ENCODE peak calls at places on chromosomes 13 and 19, in seven cellular contexts. K, E, T, D, Q, M and G are unnamed samples.

GRCh38 chr19:3494559-3494958 is 5.9 kb downstream of the DOHH start:
- DNase-seq in K (no peak), E (no peak), T (no peak), D (no peak), Q (no peak), M (no peak), G (no peak)

GRCh38 chr13:113149711-113150544 is 8.5 kb upstream of the PROZ start:
- DNase-seq in K (no peak), E (no peak), T (peak), D (no peak), Q (no peak), M (no peak), G (no peak)

GRCh38 chr13:90710355-90710754 is 637.1 kb upstream of the MIR17HG start:
- DNase-seq in K (no peak), E (no peak), T (no peak), D (no peak), Q (no peak), M (no peak), G (no peak)

GRCh38 chr19:3162418-3163229 is 15.9 kb upstream of the S1PR4 start:
- DNase-seq in K (peak), E (peak), T (no peak), D (no peak), Q (no peak), M (peak), G (no peak)

GRCh38 chr13:22486490-22486889 is 694.3 kb upstream of the SGCG start:
- DNase-seq in K (no peak), E (no peak), T (no peak), D (no peak), Q (no peak), M (no peak), G (no peak)

GRCh38 chr19:41706741-41707501 is 1.5 kb upstream of the CEACAM5 start:
- DNase-seq in K (peak), E (peak), T (peak), D (no peak), Q (no peak), M (peak), G (peak)

GRCh38 chr19:4984448-4984990 is 15.6 kb downstream of the KDM4B start:
- DNase-seq in K (no peak), E (no peak), T (no peak), D (no peak), Q (no peak), M (no peak), G (no peak)

GRCh38 chr13:100608906-100609305 is 20.3 kb upstream of the GGACT start:
- DNase-seq in K (peak), E (peak), T (no peak), D (no peak), Q (no peak), M (no peak), G (no peak)

GRCh38 chr13:112032186-112032835 is 34.6 kb upstream of the SOX1 start:
- DNase-seq in K (no peak), E (no peak), T (no peak), D (no peak), Q (peak), M (peak), G (no peak)

GRCh38 chr13:40875583-40875982 is 86.2 kb downstream of the SLC25A15 start:
- DNase-seq in K (no peak), E (no peak), T (no peak), D (no peak), Q (no peak), M (no peak), G (no peak)

GRCh38 chr19:48795055-48795854 is 15.6 kb downstream of the BCAT2 start:
- DNase-seq in K (peak), E (peak), T (peak), D (peak), Q (peak), M (peak), G (peak)

GRCh38 chr13:85412448-85412847 is 386.8 kb downstream of the SLITRK6 start:
- DNase-seq in K (no peak), E (no peak), T (no peak), D (no peak), Q (no peak), M (no peak), G (no peak)

GRCh38 chr13:85417807-85418206 is 381.4 kb downstream of the SLITRK6 start:
- DNase-seq in K (no peak), E (no peak), T (no peak), D (no peak), Q (no peak), M (no peak), G (no peak)

GRCh38 chr13:85411608-85412007 is 387.6 kb downstream of the SLITRK6 start:
- DNase-seq in K (no peak), E (no peak), T (no peak), D (no peak), Q (peak), M (no peak), G (no peak)

GRCh38 chr13:85408415-85408814 is 390.8 kb downstream of the SLITRK6 start:
- DNase-seq in K (no peak), E (no peak), T (no peak), D (no peak), Q (no peak), M (no peak), G (no peak)

DNA sequence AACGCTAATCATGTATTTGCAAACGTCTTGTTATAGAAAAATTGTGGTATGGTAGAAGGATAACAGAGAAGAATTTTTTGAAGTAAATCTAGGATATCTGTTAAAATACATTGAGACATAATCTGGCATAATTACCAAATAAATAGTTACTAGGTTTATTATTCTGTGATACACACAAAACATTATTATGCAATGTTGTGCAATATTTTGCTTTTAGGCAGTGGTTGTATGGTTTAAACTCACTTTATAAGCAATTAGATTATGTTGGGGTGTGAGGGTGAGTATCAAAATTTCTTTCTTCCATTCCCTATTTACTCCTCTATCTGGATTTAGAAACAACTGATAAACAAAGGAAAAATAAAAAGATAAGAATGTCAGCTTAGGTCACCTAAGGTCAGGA is 385.6 kb downstream of the SLITRK6 start:
- DNase-seq in K (no peak), E (no peak), T (no peak), D (no peak), Q (no peak), M (no peak), G (no peak)
- H3K4me3 ChIP-seq in K (no peak), E (no peak), T (no peak), D (no peak), Q (no peak), M (no peak), G (no peak)

DNA sequence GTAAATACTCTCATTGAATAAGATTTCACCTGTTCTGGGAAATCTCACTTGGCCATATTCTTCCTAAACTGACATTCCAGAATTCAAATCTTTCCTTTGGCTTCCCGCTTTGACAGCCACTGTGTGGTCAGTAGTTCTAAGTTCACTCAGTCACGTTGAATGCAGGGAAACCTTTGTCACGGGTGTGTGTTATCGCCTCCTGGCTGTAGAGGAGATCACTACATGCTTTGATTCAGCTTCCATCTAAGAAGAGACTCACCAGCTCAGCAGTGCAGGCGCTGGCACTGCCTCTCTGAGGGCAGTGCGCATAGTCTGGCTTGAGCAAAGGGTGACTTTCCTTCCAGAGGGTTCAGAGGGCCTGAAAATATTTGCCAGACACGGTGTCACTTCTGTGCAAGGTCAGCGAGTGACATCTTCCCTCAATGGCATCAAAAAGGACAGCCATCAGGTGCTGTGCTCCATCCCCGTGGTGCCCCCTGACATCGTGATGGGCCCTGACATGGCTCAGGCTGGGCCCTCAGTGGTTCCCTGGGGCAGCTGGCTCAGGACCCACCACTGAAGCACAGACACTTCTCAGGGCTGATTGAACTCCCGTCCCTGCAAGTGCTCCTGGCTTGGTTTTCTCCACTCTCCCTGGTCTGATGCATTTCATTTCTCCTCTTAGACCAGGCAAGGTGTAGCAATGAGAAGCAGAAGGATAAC is 635.4 kb upstream of the ARGLU1 start:
- DNase-seq in K (peak), E (peak), T (peak), D (no peak), Q (no peak), M (peak), G (no peak)
- TF ChIP-seq CTCF in K (peak), E (peak), T (peak), D (no peak), Q (no peak), M (peak), G (peak)

GRCh38 chr19:50203281-50204080 is at the start of gene MYH14:
- DNase-seq in K (peak), E (no peak), T (peak), D (peak), Q (no peak), M (peak), G (no peak)
- H3K4me3 ChIP-seq in K (peak), E (no peak), T (no peak), D (peak), Q (no peak), M (no peak), G (no peak)

GRCh38 chr19:16497837-16498236 is 1.6 kb downstream of the C19orf44 start:
- DNase-seq in K (no peak), E (no peak), T (peak), D (no peak), Q (no peak), M (no peak), G (no peak)

GRCh38 chr19:16497042-16497441 is 848 bp downstream of the C19orf44 start:
- DNase-seq in K (no peak), E (no peak), T (no peak), D (no peak), Q (no peak), M (peak), G (peak)

GRCh38 chr19:16496613-16496983 is 404 bp downstream of the C19orf44 start:
- DNase-seq in K (peak), E (peak), T (no peak), D (peak), Q (peak), M (peak), G (peak)

DNA sequence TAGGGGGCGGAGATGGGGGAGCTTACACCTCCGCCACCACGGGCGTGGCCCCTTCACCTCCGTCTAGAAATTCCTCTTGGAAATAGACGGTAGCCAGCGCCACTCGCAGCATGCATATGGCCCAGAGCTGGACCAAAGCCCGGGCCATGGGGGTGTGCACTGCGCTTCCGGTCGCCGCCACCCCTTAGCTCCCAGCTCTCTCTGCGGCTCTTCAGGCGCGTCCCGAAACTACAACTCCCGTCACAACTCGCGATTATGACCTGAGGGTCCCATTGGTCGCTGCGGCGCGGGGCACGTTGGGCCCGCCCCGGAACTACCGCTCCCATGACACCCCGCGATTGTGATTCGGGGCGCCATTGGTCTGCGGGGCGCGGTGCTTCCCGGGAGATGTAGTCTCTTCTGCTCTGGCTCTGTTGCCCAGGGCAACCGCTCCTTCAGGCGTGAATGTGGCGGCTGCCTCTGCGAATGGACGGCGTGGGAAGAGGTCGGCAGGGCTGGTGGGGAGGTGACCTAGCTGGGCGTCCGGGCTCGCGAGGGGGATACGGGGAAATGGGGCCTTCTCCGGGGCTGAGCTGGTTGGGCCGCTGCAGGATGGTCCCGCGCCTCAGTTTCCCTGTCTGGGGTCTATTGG is at the start of the genes C19orf44 and CALR3:
- DNase-seq in K (peak), E (peak), T (peak), D (peak), Q (peak), M (peak), G (peak)
- TF ChIP-seq CTCF in K (no peak), E (peak), T (no peak), D (peak), Q (peak), M (no peak), G (peak)

GRCh38 chr19:6056801-6057650 is 53.3 kb downstream of the RFX2 start:
- DNase-seq in K (peak), E (peak), T (peak), D (peak), Q (peak), M (peak), G (peak)
- H3K4me3 ChIP-seq in K (no peak), E (no peak), T (no peak), D (peak), Q (no peak), M (peak), G (no peak)

GRCh38 chr19:7486923-7487322 is 1.9 kb downstream of the PEX11G start:
- DNase-seq in K (no peak), E (no peak), T (no peak), D (no peak), Q (no peak), M (no peak), G (no peak)

GRCh38 chr19:7489609-7490044 is 792 bp upstream of the PEX11G start:
- DNase-seq in K (no peak), E (no peak), T (peak), D (no peak), Q (no peak), M (no peak), G (no peak)

GRCh38 chr19:7492142-7493055 is 3.6 kb upstream of the PEX11G start:
- DNase-seq in K (no peak), E (peak), T (no peak), D (no peak), Q (no peak), M (peak), G (peak)

GRCh38 chr19:7483720-7484201 is 5.1 kb downstream of the PEX11G start:
- DNase-seq in K (peak), E (no peak), T (no peak), D (no peak), Q (no peak), M (no peak), G (peak)

DNA sequence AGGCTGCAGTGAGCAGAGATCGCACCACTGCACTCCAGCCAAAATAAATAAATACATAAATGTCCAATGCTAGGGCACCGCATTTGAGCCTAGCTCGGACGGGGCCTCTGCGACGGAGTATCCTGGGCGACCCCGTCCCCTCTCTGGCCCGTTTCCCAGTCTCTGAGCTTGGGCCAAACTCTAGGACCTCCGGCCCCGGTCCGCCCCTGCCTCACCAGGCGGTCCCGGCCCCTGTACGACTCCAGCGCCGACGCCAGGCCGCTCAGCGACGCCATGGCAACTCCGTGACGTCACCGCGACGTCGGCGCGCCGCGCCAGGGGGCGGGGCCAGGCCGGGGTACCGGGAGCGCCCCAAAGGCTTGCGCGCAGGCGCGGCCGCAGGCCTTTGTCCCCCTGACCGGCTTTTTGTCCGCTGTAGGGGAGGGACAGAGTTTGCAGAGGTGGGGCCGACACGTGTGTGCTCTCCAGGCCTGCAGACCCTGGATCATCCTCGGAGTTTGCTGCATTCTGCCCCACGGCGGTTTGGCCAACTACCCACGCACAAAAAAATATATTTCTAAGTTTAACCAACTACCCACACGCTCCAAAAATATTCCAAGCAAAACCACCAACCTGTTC is at the start of gene PEX11G:
- DNase-seq in K (peak), E (peak), T (peak), D (peak), Q (peak), M (peak), G (peak)
- TF ChIP-seq CTCF in K (no peak), E (no peak), T (no peak), D (no peak), Q (no peak), M (no peak), G (no peak)

GRCh38 chr19:35140898-35141626 is 2.0 kb upstream of the FXYD7 start:
- DNase-seq in K (peak), E (peak), T (peak), D (peak), Q (peak), M (peak), G (peak)
- H3K4me3 ChIP-seq in K (no peak), E (peak), T (no peak), D (peak), Q (no peak), M (no peak), G (peak)